ENCODE peak calls at places on chromosome 7, in four cellular contexts. G is GM23338, M is sigmoid colon, P is colonic mucosa. C is an unnamed sample.

GRCh38 chr7:128259131-128260056 is 18.3 kb downstream of the LEP start:
- DNase-seq in G (no peak), P (peak; percentile 87), M (no peak), C (no peak)

GRCh38 chr7:45685619-45686240 is 111.6 kb downstream of the ADCY1 start:
- DNase-seq in P (peak; percentile 9), M (no peak), G (no peak), C (no peak)

GRCh38 chr7:108109216-108109908 is 20.8 kb downstream of the LAMB4 start:
- DNase-seq in M (no peak), G (peak; percentile 27), P (no peak), C (no peak)

GRCh38 chr7:29564455-29565185 is 985 bp downstream of the PRR15 start:
- DNase-seq in M (peak; percentile 73), G (peak; percentile 66), P (peak; percentile 75), C (no peak)

GRCh38 chr7:2617710-2617975 is 14.1 kb upstream of the TTYH3 start:
- DNase-seq in P (no peak), G (no peak), M (no peak), C (no peak)

GRCh38 chr7:85851571-85852193 is 664.8 kb upstream of the SEMA3D start:
- DNase-seq in P (no peak), G (peak; percentile 42), M (no peak), C (no peak)

GRCh38 chr7:33054261-33054964 is 8.2 kb downstream of the NT5C3A start:
- DNase-seq in G (no peak), P (no peak), M (no peak), C (peak; percentile 22)

GRCh38 chr7:134954197-134955082 is 31.9 kb upstream of the AGBL3 start:
- DNase-seq in G (peak; percentile 65), P (no peak), M (no peak), C (no peak)

GRCh38 chr7:149854611-149855367 is 16.6 kb downstream of the ZNF862 start:
- DNase-seq in G (peak; percentile 67), P (peak; percentile 71), M (peak; percentile 86), C (peak; percentile 27)

GRCh38 chr7:51261950-51262795 is 54.4 kb downstream of the COBL start:
- DNase-seq in M (no peak), P (peak; percentile 53), G (no peak), C (no peak)

GRCh38 chr7:78323118-78323517 is 524.5 kb downstream of the PHTF2 start:
- DNase-seq in G (no peak), P (no peak), M (no peak), C (no peak)

GRCh38 chr7:147605326-147605725 is 985.2 kb upstream of the C7orf33 start:
- DNase-seq in G (no peak), M (no peak), P (no peak), C (no peak)

GRCh38 chr7:191105-192034 is 1.0 kb upstream of the FAM20C start:
- DNase-seq in P (peak; percentile 39), G (no peak), M (peak; percentile 88), C (no peak)

GRCh38 chr7:132309102-132309805 is 267.0 kb downstream of the PLXNA4 start:
- DNase-seq in G (no peak), P (no peak), M (no peak), C (no peak)

GRCh38 chr7:80288175-80289122 is 153.8 kb downstream of the GNAI1 start:
- DNase-seq in G (peak; percentile 36), P (no peak), M (no peak), C (no peak)

GRCh38 chr7:122881324-122881723 is 4.9 kb downstream of the CADPS2 start:
- DNase-seq in M (no peak), G (no peak), P (no peak), C (no peak)

GRCh38 chr7:17434841-17435692 is 136.6 kb downstream of the AHR start:
- DNase-seq in P (no peak), G (no peak), M (no peak), C (no peak)

GRCh38 chr7:5143935-5144903 is 45.8 kb upstream of the WIPI2 start:
- DNase-seq in M (no peak), G (peak; percentile 41), P (no peak), C (peak; percentile 46)

GRCh38 chr7:99129001-99129400 is 14.9 kb downstream of the SMURF1 start:
- DNase-seq in P (no peak), M (no peak), G (no peak), C (no peak)

GRCh38 chr7:154746551-154746950 is 256.4 kb downstream of the PAXIP1 start:
- DNase-seq in P (no peak), G (no peak), M (no peak), C (no peak)

GRCh38 chr7:40043164-40043563 is 91.3 kb downstream of the MPLKIP start:
- DNase-seq in G (no peak), M (no peak), P (no peak), C (no peak)

DNA sequence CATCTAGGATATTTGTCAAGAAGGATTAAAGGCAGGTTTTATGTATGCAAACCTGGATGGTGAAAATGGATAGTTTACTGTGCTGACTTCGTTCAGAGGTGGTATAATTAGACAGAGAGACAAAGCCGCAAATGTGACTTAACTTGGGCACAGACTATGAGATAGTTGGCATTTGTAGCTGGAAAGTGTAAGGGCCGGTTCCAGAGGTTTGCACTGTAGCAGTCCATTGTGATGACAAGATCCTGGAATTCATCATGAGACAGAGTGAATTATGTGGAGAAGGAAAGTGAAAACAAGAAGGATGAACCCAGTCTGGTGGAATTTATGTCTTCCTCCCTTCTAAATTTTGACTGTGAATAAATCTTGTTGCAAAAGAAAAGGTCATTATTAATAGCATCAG is 139.0 kb downstream of the CNTNAP2 start:
- DNase-seq in G (no peak), P (no peak), M (no peak), C (no peak)
- TF ChIP-seq CTCF in G (no peak), P (no peak), M (no peak), C (no peak)

DNA sequence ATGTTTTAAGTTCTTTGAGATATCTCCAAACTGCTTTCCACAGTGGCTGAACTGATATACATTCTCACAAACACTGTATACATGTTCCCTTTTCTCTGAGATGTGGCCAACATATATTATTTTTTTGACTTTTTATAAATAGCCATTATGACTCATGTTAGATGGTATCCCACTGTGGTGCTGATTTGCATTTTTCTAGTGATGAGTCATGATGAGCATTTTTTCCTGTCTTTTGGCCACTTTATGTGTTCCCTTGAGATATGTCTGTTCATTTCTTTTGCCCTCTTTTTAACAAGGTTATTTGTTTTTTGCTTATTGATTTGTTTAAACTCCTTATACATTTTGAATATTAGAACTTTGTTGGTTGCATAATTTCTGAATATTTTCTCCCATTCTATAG is 1055.1 kb downstream of the NXPH1 start:
- DNase-seq in M (no peak), G (no peak), P (no peak), C (no peak)
- H3K27ac ChIP-seq in M (no peak overlapping the region), G (no peak overlapping the region), P (no peak overlapping the region), C (no peak overlapping the region)

GRCh38 chr7:74364061-74364460 is 74.9 kb downstream of the CLIP2 start:
- DNase-seq in G (peak; percentile 66), P (no peak), M (no peak), C (no peak)
- TF ChIP-seq CTCF in G (peak; percentile 27), P (no peak), M (no peak), C (no peak)

DNA sequence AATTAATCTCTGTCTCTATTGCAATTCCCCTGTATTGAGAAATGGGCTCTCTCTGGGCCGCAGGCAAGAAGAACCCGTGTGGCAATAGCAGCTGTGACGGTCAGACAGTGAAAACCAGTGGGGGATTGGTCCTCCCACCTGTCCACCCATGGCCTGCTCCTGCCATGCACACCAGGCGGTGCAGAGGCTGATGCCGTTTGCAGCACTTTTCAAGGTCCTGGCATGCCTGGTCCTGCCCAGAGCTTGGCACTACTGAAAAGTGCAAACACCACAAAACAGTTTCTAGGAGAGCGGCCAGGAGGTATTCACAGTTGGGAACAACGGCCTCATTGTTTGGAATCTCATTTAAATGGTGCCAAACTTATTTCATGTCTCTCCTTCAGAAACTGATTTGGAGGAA is 41.5 kb downstream of the PSPH start:
- DNase-seq in M (no peak), G (no peak), P (peak; percentile 35), C (no peak)
- H3K27ac ChIP-seq in M (peak overlapping the region; percentile 39), G (peak overlapping the region; percentile 78), P (no peak overlapping the region), C (no peak overlapping the region)

GRCh38 chr7:44465490-44465889 is 25.0 kb downstream of the NUDCD3 start:
- DNase-seq in P (no peak), M (no peak), G (no peak), C (no peak)

GRCh38 chr7:44461387-44461786 is 29.1 kb downstream of the NUDCD3 start:
- DNase-seq in M (no peak), G (no peak), P (no peak), C (no peak)

GRCh38 chr7:44460325-44460724 is 30.1 kb downstream of the NUDCD3 start:
- DNase-seq in M (no peak), P (no peak), G (no peak), C (peak; percentile 69)

GRCh38 chr7:44466300-44467216 is 23.9 kb downstream of the NUDCD3 start:
- DNase-seq in M (no peak), G (no peak), P (no peak), C (no peak)

DNA sequence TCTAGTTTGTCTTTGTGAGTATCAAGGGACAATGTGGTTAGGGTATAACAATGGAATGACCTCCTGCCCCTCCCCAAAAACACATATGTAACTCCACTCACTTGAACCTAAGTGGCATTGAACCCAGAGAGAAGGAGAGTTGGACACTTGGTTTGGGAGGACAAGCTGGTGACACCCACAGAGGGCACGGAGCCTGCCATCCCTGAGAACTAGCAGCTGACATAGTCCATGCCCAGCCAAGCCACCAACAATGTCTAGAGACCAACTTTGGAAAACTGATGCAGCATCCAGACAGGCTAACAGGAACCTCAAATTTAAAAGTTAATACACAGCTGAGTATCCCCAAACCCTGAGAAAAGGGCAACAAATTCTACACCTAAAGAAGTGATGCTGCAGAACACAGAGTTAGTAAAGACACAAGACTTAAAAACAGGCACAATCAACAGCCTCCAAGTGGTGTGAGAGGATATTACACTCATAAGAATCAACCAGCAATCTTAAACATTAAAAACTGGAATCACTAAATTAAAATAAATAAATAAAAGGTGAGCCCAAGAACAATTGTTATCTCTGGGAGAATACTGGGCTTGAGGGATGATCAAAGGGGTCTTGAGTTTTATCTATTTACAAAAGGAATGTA is 27.2 kb downstream of the NUDCD3 start:
- DNase-seq in P (no peak), M (no peak), G (peak; percentile 15), C (no peak)
- TF ChIP-seq CTCF in P (no peak), M (no peak), G (peak; percentile 43), C (peak; percentile 28)

DNA sequence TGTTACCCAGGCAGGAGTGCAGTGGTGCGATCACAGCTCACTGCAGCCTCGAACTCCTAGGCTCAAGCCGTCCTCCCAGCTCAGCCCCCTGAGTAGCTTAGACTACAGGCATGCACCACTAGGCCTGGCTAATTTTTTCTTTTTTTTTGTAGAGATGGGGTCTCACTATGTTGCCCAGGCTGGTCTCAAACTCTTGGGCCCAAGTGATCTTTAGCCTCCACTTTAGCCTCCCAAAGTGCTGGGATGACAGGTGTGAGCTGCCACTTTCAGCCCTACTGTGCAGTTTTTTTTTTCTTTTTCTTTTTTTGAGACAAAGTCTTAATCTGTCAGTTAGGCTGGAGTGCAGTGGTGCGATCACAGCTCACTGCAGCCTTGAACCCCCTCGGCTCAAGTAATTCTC is 67.2 kb downstream of the DNAJB6 start:
- DNase-seq in P (no peak), G (no peak), M (no peak), C (no peak)
- H3K27ac ChIP-seq in P (no peak overlapping the region), G (peak overlapping the region; percentile 69), M (no peak overlapping the region), C (no peak overlapping the region)

GRCh38 chr7:100400656-100401055 is 27.4 kb downstream of the PILRA start:
- DNase-seq in G (peak; percentile 72), P (no peak), M (no peak), C (no peak)
- TF ChIP-seq CTCF in G (peak; percentile 58), P (no peak), M (no peak), C (no peak)